ENCODE peak calls at places on chromosome 7, in seven cellular contexts. Z is colonic mucosa, S is IMR-90, J is neural progenitor cell, U is GM23248, Q is adipocyte, V is mammary epithelial cell. A is an unnamed sample.

GRCh38 chr7:83835424-83835823 is 186.5 kb upstream of the SEMA3E start:
- DNase-seq in J (no peak), S (no peak), Z (no peak), Q (no peak), V (peak; percentile 17), U (peak; percentile 21), A (no peak)

GRCh38 chr7:87506243-87507180 is 31.0 kb upstream of the ABCB4 start:
- DNase-seq in U (peak; percentile 52), J (no peak), Q (peak; percentile 63), V (peak; percentile 5), Z (no peak), S (peak; percentile 43), A (no peak)

GRCh38 chr7:55483061-55483460 is 89.2 kb downstream of the VOPP1 start:
- DNase-seq in J (no peak), U (no peak), Q (no peak), Z (no peak), V (no peak), S (no peak), A (no peak)

GRCh38 chr7:110308791-110309190 is 782.1 kb upstream of the LRRN3 start:
- DNase-seq in J (peak; percentile 42), U (no peak), Q (no peak), V (no peak), S (no peak), Z (no peak), A (no peak)

GRCh38 chr7:31917256-31917655 is 153.0 kb downstream of the PDE1C start:
- DNase-seq in S (peak; percentile 46), Q (no peak), Z (no peak), V (no peak), J (no peak), U (peak; percentile 61), A (no peak)

GRCh38 chr7:13421779-13422178 is 567.7 kb downstream of the ETV1 start:
- DNase-seq in Z (no peak), Q (no peak), V (no peak), U (no peak), J (no peak), S (no peak), A (no peak)

GRCh38 chr7:136857573-136857972 is 10.9 kb upstream of the CHRM2 start:
- DNase-seq in S (peak; percentile 57), U (peak; percentile 61), Z (no peak), J (peak; percentile 55), Q (peak; percentile 61), V (peak; percentile 25), A (no peak)

GRCh38 chr7:49483142-49483541 is 290.3 kb upstream of the VWC2 start:
- DNase-seq in J (peak; percentile 36), U (no peak), V (no peak), S (no peak), Q (no peak), Z (peak; percentile 38), A (no peak)

GRCh38 chr7:17716816-17717215 is 223.5 kb downstream of the SNX13 start:
- DNase-seq in J (no peak), Q (no peak), V (no peak), U (no peak), Z (no peak), S (no peak), A (no peak)

GRCh38 chr7:91876391-91877133 is 3.9 kb downstream of the MTERF1 start:
- DNase-seq in S (peak; percentile 35), J (no peak), V (peak; percentile 44), Q (peak; percentile 70), Z (no peak), U (peak; percentile 43), A (no peak)

GRCh38 chr7:116528008-116528789 is 3.4 kb downstream of the CAV1 start:
- DNase-seq in J (no peak), Q (peak; percentile 97), S (peak; percentile 97), U (peak; percentile 98), V (peak; percentile 79), Z (peak; percentile 36), A (peak; percentile 72)

GRCh38 chr7:11436317-11436716 is 395.7 kb downstream of the THSD7A start:
- DNase-seq in U (peak; percentile 62), Z (no peak), V (peak; percentile 20), J (no peak), Q (peak; percentile 47), S (peak; percentile 0), A (no peak)

GRCh38 chr7:51356849-51357516 is 40.4 kb upstream of the COBL start:
- DNase-seq in J (no peak), V (no peak), Z (no peak), S (no peak), Q (no peak), U (no peak), A (no peak)

GRCh38 chr7:17679427-17679826 is 260.9 kb downstream of the SNX13 start:
- DNase-seq in S (no peak), V (no peak), J (peak; percentile 40), U (peak; percentile 81), Z (no peak), Q (peak; percentile 63), A (peak; percentile 52)

GRCh38 chr7:100476903-100477870 is 1.8 kb downstream of the TSC22D4 start:
- DNase-seq in Q (peak; percentile 51), S (no peak), Z (peak; percentile 64), V (no peak), J (no peak), U (peak; percentile 52), A (no peak)

GRCh38 chr7:134512271-134512670 is 15.1 kb upstream of the AKR1B10 start:
- DNase-seq in J (no peak), V (peak; percentile 83), Z (no peak), Q (no peak), U (no peak), S (no peak), A (no peak)

GRCh38 chr7:55074008-55074499 is 55.2 kb downstream of the EGFR start:
- DNase-seq in Q (peak; percentile 80), S (peak; percentile 79), J (no peak), U (peak; percentile 92), Z (peak; percentile 94), V (peak; percentile 89), A (no peak)

GRCh38 chr7:1169409-1170368 is 9.7 kb upstream of the ZFAND2A start:
- DNase-seq in Q (peak; percentile 63), U (peak; percentile 93), Z (peak; percentile 82), J (peak; percentile 75), V (peak; percentile 57), S (no peak), A (peak; percentile 77)

GRCh38 chr7:1060315-1061080 is 16.2 kb downstream of the GPR146 start:
- DNase-seq in V (no peak), U (no peak), J (peak; percentile 46), Q (no peak), Z (no peak), S (no peak), A (peak; percentile 63)

GRCh38 chr7:28002638-28003037 is 178.0 kb downstream of the JAZF1 start:
- DNase-seq in S (peak; percentile 13), U (peak; percentile 25), Z (no peak), Q (no peak), V (peak; percentile 3), J (no peak), A (no peak)

GRCh38 chr7:88927-89921 is 103.1 kb upstream of the FAM20C start:
- DNase-seq in Z (no peak), J (no peak), Q (peak; percentile 91), V (peak; percentile 92), S (peak; percentile 96), U (peak; percentile 97), A (peak; percentile 80)

DNA sequence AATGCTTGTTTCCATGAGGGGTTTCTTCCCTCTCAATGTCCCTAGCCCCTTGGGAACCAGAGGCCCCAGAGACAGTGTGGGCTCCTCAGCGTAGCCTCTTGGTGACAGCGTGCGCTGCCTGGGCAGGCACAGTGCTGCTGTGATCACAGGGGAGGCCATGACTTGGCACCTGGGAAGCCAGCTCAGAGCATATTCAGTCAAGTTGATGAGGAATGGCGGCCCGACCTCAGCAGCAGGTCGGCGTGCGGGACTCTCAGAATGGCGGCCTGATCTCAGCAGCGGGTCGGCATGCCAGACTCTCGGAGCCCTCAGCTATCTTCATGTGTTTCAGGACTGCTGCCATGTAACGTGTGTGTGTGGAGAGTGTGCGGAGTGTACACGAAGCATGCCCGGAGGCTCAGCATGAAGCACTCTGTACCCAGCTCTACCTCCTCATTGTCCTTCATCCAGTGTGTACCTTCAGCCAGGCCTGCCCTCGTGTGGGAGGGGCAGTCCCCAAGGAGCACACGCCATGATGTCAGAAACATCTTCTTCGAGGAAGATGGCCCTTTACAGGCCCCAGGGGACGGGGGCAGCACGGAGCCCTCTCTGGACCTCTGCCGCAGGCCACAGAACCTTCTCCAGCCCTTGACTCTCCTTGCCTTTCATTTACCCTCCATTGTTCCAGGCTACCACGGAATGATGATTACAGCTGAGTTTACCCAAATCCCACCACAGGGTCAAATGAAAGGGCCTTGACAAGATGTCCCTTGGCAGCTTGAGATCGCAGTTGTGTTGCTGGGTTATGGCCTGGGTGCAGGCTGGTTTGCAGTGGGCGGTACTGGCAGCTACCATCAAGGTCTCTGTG is 130.4 kb downstream of the SMURF1 start:
- DNase-seq in S (no peak), Z (no peak), U (no peak), V (no peak), J (no peak), Q (no peak), A (no peak)
- H3K36me3 ChIP-seq in S (peaks cover 57% of the 10 kb centered on the region), Z (peaks cover 25% of the 10 kb centered on the region), U (peaks cover 24% of the 10 kb centered on the region), V (peaks cover 16% of the 10 kb centered on the region), J (peaks cover 3% of the 10 kb centered on the region), Q (peaks cover 75% of the 10 kb centered on the region), A (peaks cover 4% of the 10 kb centered on the region)

GRCh38 chr7:150556521-150557138 is 10.6 kb upstream of the GIMAP4 start:
- DNase-seq in V (no peak), J (no peak), U (no peak), Z (no peak), Q (no peak), S (no peak), A (no peak)
- H3K9me3 ChIP-seq in V (no peaks in the 10 kb centered on the region), J (no peaks in the 10 kb centered on the region), U (no peaks in the 10 kb centered on the region), Z (no peaks in the 10 kb centered on the region), Q (peaks cover 29% of the 10 kb centered on the region), S (peaks cover 5% of the 10 kb centered on the region), A (peaks cover 2% of the 10 kb centered on the region)

GRCh38 chr7:38962028-38962427 is 15.7 kb upstream of the POU6F2 start:
- DNase-seq in Z (no peak), U (no peak), J (no peak), Q (no peak), V (no peak), S (no peak), A (no peak)
- H3K36me3 ChIP-seq in Z (no peaks in the 10 kb centered on the region), U (no peaks in the 10 kb centered on the region), J (no peaks in the 10 kb centered on the region), Q (no peaks in the 10 kb centered on the region), V (no peaks in the 10 kb centered on the region), S (no peaks in the 10 kb centered on the region), A (no peaks in the 10 kb centered on the region)

GRCh38 chr7:157809863-157810851 is 473.4 kb downstream of the DNAJB6 start:
- DNase-seq in V (no peak), U (no peak), J (no peak), S (no peak), Z (no peak), Q (no peak), A (no peak)
- H3K9me3 ChIP-seq in V (peaks cover 52% of the 10 kb centered on the region), U (no peaks in the 10 kb centered on the region), J (peaks cover 5% of the 10 kb centered on the region), S (peaks cover 69% of the 10 kb centered on the region), Z (no peaks in the 10 kb centered on the region), Q (peaks cover 3% of the 10 kb centered on the region), A (no peaks in the 10 kb centered on the region)

DNA sequence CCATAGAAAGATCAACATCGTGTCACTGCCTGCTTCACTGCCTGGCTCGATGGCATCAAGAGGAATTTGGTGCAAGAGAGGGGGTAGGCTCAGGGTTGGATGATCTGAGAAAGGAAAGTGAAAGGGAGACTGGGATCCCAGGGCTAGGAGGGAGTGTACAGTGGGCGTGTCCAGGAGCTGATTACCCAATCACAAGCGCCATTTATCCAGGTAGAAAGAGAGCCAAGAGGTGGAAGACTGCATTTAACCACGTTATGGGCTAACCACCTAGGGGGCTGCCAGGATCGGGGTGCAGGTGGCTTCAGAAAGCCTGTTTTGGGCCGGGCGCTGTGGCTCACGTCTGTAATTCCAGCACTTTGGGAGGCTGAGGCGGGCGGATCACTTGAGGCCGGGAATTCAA is 10.3 kb downstream of the PODXL start:
- DNase-seq in Q (no peak), V (no peak), J (no peak), Z (peak; percentile 38), U (no peak), S (no peak), A (no peak)
- H3K36me3 ChIP-seq in Q (no peaks in the 10 kb centered on the region), V (no peaks in the 10 kb centered on the region), J (no peaks in the 10 kb centered on the region), Z (no peaks in the 10 kb centered on the region), U (peaks cover 5% of the 10 kb centered on the region), S (no peaks in the 10 kb centered on the region), A (no peaks in the 10 kb centered on the region)